ENCODE peak calls at places on chromosomes 16 and 17, in five cellular contexts. P is NB4; B is stimulated activated CD4-positive, alpha-beta T cell treated with anti-CD3 and anti-CD28 coated beads, Interleukin-2, amount 100 ng/mL, for 48 hours; W is NCI-H2171; M is ovary. L is an unnamed sample.

GRCh38 chr16:15949210-15950166 is at the start of gene ABCC1:
- DNase-seq in P (peak; percentile 56), B (peak; percentile 37), W (peak; percentile 21), M (peak; percentile 19), L (no peak)

GRCh38 chr17:31484821-31485220 is 93.3 kb downstream of the RAB11FIP4 start:
- DNase-seq in P (no peak), B (no peak), W (no peak), M (no peak), L (no peak)

GRCh38 chr16:53816211-53816610 is 112.3 kb downstream of the FTO start:
- DNase-seq in P (no peak), B (no peak), W (no peak), M (no peak), L (no peak)

GRCh38 chr16:66859397-66860068 is 15.3 kb downstream of the CA7 start:
- DNase-seq in P (no peak), B (no peak), W (no peak), M (no peak), L (no peak)

GRCh38 chr16:1810536-1810935 is 16.1 kb downstream of the HAGH start:
- DNase-seq in P (no peak), B (no peak), W (no peak), M (no peak), L (no peak)

GRCh38 chr16:52471650-52472370 is 75.1 kb downstream of the TOX3 start:
- DNase-seq in P (no peak), B (no peak), W (no peak), M (no peak), L (no peak)

GRCh38 chr16:72291121-72291520 is 119.2 kb upstream of the PMFBP1 start:
- DNase-seq in P (no peak), B (no peak), W (no peak), M (no peak), L (no peak)

GRCh38 chr17:40191237-40192208 is 14.3 kb downstream of the RAPGEFL1 start:
- DNase-seq in P (peak; percentile 64), B (peak; percentile 57), W (no peak), M (peak; percentile 77), L (no peak)

GRCh38 chr16:59058261-59058660 is 324.1 kb upstream of the GOT2 start:
- DNase-seq in P (peak; percentile 8), B (no peak), W (no peak), M (no peak), L (no peak)

GRCh38 chr16:72241930-72242329 is 70.0 kb upstream of the PMFBP1 start:
- DNase-seq in P (peak; percentile 39), B (no peak), W (peak; percentile 10), M (peak; percentile 16), L (no peak)

GRCh38 chr17:35596072-35596471 is 8.9 kb downstream of the AP2B1 start:
- DNase-seq in P (no peak), B (no peak), W (no peak), M (no peak), L (no peak)

GRCh38 chr16:24635900-24636610 is 93.4 kb upstream of the TNRC6A start:
- DNase-seq in P (no peak), B (no peak), W (peak; percentile 89), M (peak; percentile 88), L (peak; percentile 3)

GRCh38 chr17:50684612-50685333 is 22.9 kb downstream of the ANKRD40 start:
- DNase-seq in P (no peak), B (no peak), W (no peak), M (no peak), L (no peak)

GRCh38 chr16:50318796-50319578 is 49.8 kb downstream of the BRD7 start:
- DNase-seq in P (no peak), B (no peak), W (no peak), M (no peak), L (no peak)

GRCh38 chr16:57530104-57530522 is 6.3 kb downstream of the CCDC102A start:
- DNase-seq in P (peak; percentile 55), B (peak; percentile 49), W (no peak), M (peak; percentile 29), L (no peak)

GRCh38 chr16:35910409-35910808 is 2451.0 kb downstream of the TP53TG3F start:
- DNase-seq in P (peak; percentile 14), B (no peak), W (no peak), M (no peak), L (no peak)

GRCh38 chr17:11880714-11881113 is 116.6 kb downstream of the ZNF18 start:
- DNase-seq in P (peak; percentile 54), B (no peak), W (no peak), M (no peak), L (no peak)

GRCh38 chr16:87027056-87027616 is 290.1 kb downstream of the C16orf95 start:
- DNase-seq in P (no peak), B (no peak), W (no peak), M (no peak), L (no peak)

GRCh38 chr17:40510328-40510648 is 8.9 kb upstream of the TNS4 start:
- DNase-seq in P (no peak), B (no peak), W (no peak), M (no peak), L (no peak)

GRCh38 chr16:75415169-75415908 is 18.0 kb downstream of the CFDP1 start:
- DNase-seq in P (no peak), B (no peak), W (no peak), M (no peak), L (no peak)

GRCh38 chr17:31537558-31537957 is 146.1 kb downstream of the RAB11FIP4 start:
- DNase-seq in P (no peak), B (no peak), W (no peak), M (peak; percentile 62), L (no peak)

GRCh38 chr17:3828151-3828851 is 17.7 kb downstream of the NCBP3 start:
- DNase-seq in P (no peak), B (no peak), W (no peak), M (no peak), L (no peak)

L was measured in NCI-H1048.